ENCODE peak calls at places on chromosomes 11 and 22, in nine cellular contexts. Z is small intestine, I is H9, C is GM04504, B is kidney tubule cell, G is GM19239, Q is epithelial cell of esophagus, L is HTR-8/SVneo, M is Peyer's patch. Y is an unnamed sample.

GRCh38 chr11:47163198-47163597 is 13.5 kb downstream of the ARFGAP2 start:
- DNase-seq in Z (no peak), I (no peak), C (no peak), B (no peak), G (no peak), Q (no peak), L (no peak), M (no peak), Y (no peak)

GRCh38 chr11:19970944-19971343 is 189.3 kb downstream of the DBX1 start:
- DNase-seq in Z (no peak), I (no peak), C (no peak), B (no peak), G (no peak), Q (no peak), L (no peak), M (no peak), Y (no peak)

GRCh38 chr11:16239130-16240105 is 116.9 kb downstream of the SOX6 start:
- DNase-seq in Z (no peak), I (no peak), C (no peak), B (no peak), G (no peak), Q (no peak), L (no peak), M (no peak), Y (no peak)

GRCh38 chr11:26442131-26442530 is 110.2 kb downstream of the ANO3 start:
- DNase-seq in Z (no peak), I (no peak), C (peak), B (peak), G (no peak), Q (peak), L (no peak), M (no peak), Y (no peak)

GRCh38 chr11:31940396-31941037 is 129.4 kb upstream of the PAX6 start:
- DNase-seq in Z (no peak), I (no peak), C (no peak), B (peak), G (no peak), Q (no peak), L (no peak), M (no peak), Y (no peak)

GRCh38 chr11:65918211-65919150 is at the start of gene C11orf68:
- DNase-seq in Z (peak), I (no peak), C (no peak), B (peak), G (peak), Q (peak), L (no peak), M (no peak), Y (no peak)

GRCh38 chr11:76139317-76139716 is 67.0 kb downstream of the WNT11 start:
- DNase-seq in Z (no peak), I (no peak), C (peak), B (no peak), G (no peak), Q (no peak), L (no peak), M (no peak), Y (no peak)

GRCh38 chr11:130523609-130524008 is 75.2 kb downstream of the ADAMTS15 start:
- DNase-seq in Z (no peak), I (peak), C (peak), B (peak), G (no peak), Q (peak), L (no peak), M (no peak), Y (no peak)

GRCh38 chr11:23954317-23954716 is 542.5 kb upstream of the LUZP2 start:
- DNase-seq in Z (no peak), I (no peak), C (no peak), B (no peak), G (no peak), Q (no peak), L (no peak), M (no peak), Y (no peak)

GRCh38 chr11:8333431-8334401 is 70.0 kb upstream of the LMO1 start:
- DNase-seq in Z (no peak), I (peak), C (no peak), B (peak), G (no peak), Q (peak), L (peak), M (no peak), Y (no peak)

GRCh38 chr11:63839508-63840355 is 822 bp downstream of the MARK2 start:
- DNase-seq in Z (peak), I (no peak), C (no peak), B (peak), G (no peak), Q (no peak), L (no peak), M (peak), Y (peak)

GRCh38 chr11:133531450-133531849 is 851 bp downstream of the OPCML start:
- DNase-seq in Z (no peak), I (no peak), C (no peak), B (no peak), G (no peak), Q (no peak), L (no peak), M (no peak), Y (no peak)

GRCh38 chr11:1291295-1292017 is 18.0 kb downstream of the TOLLIP start:
- DNase-seq in Z (no peak), I (no peak), C (no peak), B (no peak), G (no peak), Q (no peak), L (no peak), M (peak), Y (no peak)

GRCh38 chr22:38030311-38031133 is 26.7 kb upstream of the PICK1 start:
- DNase-seq in Z (peak), I (peak), C (no peak), B (no peak), G (no peak), Q (no peak), L (no peak), M (peak), Y (peak)

GRCh38 chr11:27423125-27423524 is 49.5 kb downstream of the LGR4 start:
- DNase-seq in Z (no peak), I (no peak), C (no peak), B (peak), G (no peak), Q (peak), L (peak), M (no peak), Y (peak)

GRCh38 chr11:126345283-126345682 is 10.2 kb upstream of the ST3GAL4 start:
- DNase-seq in Z (no peak), I (no peak), C (no peak), B (no peak), G (no peak), Q (no peak), L (no peak), M (no peak), Y (no peak)